ENCODE peak calls at places on chromosomes 3 and 15, in eight cellular contexts. M is cerebellum; T is pulmonary artery endothelial cell; K is activated T-helper 1 cell treated with Interleukin-2 at 50 U/mL for 16 hours; D is mesendoderm; N is mucosa of gallbladder; P is aorta; L is CD8-positive, alpha-beta T cell. O is an unnamed sample.

GRCh38 chr3:29465836-29466235 is 185.0 kb downstream of the RBMS3 start:
- DNase-seq in T (no peak), M (no peak), P (no peak), L (no peak), D (no peak), N (no peak), K (no peak), O (no peak)

GRCh38 chr3:16402451-16402850 is 111.0 kb downstream of the RFTN1 start:
- DNase-seq in D (no peak), N (no peak), T (no peak), P (no peak), L (no peak), K (no peak), M (no peak), O (no peak)

GRCh38 chr3:195160908-195161434 is 110.0 kb downstream of the XXYLT1 start:
- DNase-seq in M (no peak), K (no peak), D (no peak), L (no peak), P (no peak), T (no peak), N (no peak), O (no peak)

GRCh38 chr3:33386631-33387030 is 53.6 kb downstream of the UBP1 start:
- DNase-seq in K (no peak), P (no peak), L (no peak), N (no peak), T (no peak), D (no peak), M (no peak), O (no peak)

GRCh38 chr3:188624384-188624783 is 470.4 kb downstream of the LPP start:
- DNase-seq in K (no peak), T (no peak), D (no peak), P (no peak), M (peak), L (no peak), N (peak), O (no peak)

GRCh38 chr3:169091196-169091595 is 572.3 kb downstream of the MECOM start:
- DNase-seq in T (no peak), P (no peak), N (no peak), D (no peak), M (no peak), K (no peak), L (no peak), O (no peak)

GRCh38 chr3:82824491-82824890 is 1063.0 kb upstream of the GBE1 start:
- DNase-seq in M (no peak), N (no peak), T (no peak), K (no peak), P (no peak), L (no peak), D (no peak), O (no peak)

GRCh38 chr15:25431821-25432561 is 6.8 kb downstream of the UBE3A start:
- DNase-seq in T (no peak), N (no peak), L (no peak), K (no peak), M (no peak), D (no peak), P (no peak), O (no peak)

GRCh38 chr15:70271422-70272088 is 173.8 kb upstream of the TLE3 start:
- DNase-seq in N (peak), K (no peak), T (peak), D (peak), M (no peak), L (no peak), P (peak), O (peak)

GRCh38 chr3:179272385-179272784 is 21.5 kb upstream of the KCNMB3 start:
- DNase-seq in K (no peak), L (no peak), D (no peak), P (no peak), M (no peak), T (peak), N (no peak), O (no peak)